ENCODE peak calls at places on chromosome 17, in five cellular contexts. G, S, B, T and I are unnamed samples.

GRCh38 chr17:36879027-36879426 is 58.2 kb upstream of the LHX1 start:
- DNase-seq in G (no peak), S (no peak), B (no peak), T (no peak), I (no peak)

GRCh38 chr17:11980813-11981212 is 16.5 kb downstream of the ZNF18 start:
- DNase-seq in G (no peak), S (peak), B (no peak), T (no peak), I (no peak)

GRCh38 chr17:17036520-17036998 is 5.7 kb upstream of the MPRIP start:
- DNase-seq in G (no peak), S (no peak), B (no peak), T (no peak), I (no peak)

GRCh38 chr17:41352597-41353366 is 2.2 kb upstream of the KRT33A start:
- DNase-seq in G (no peak), S (no peak), B (no peak), T (no peak), I (no peak)

GRCh38 chr17:8707591-8708453 is 36.8 kb downstream of the CCDC42 start:
- DNase-seq in G (no peak), S (no peak), B (no peak), T (peak), I (no peak)

GRCh38 chr17:48814504-48814903 is 2.5 kb downstream of the TTLL6 start:
- DNase-seq in G (peak), S (peak), B (no peak), T (peak), I (peak)

GRCh38 chr17:74354123-74354522 is 7.5 kb downstream of the BTBD17 start:
- DNase-seq in G (peak), S (peak), B (no peak), T (peak), I (peak)

GRCh38 chr17:40122944-40123810 is 1.4 kb downstream of the MSL1 start:
- DNase-seq in G (peak), S (peak), B (no peak), T (no peak), I (peak)

GRCh38 chr17:32297424-32297823 is 31.8 kb downstream of the RHBDL3 start:
- DNase-seq in G (no peak), S (no peak), B (no peak), T (no peak), I (no peak)

GRCh38 chr17:81527591-81528383 is at the start of gene FSCN2:
- DNase-seq in G (no peak), S (no peak), B (no peak), T (no peak), I (no peak)

GRCh38 chr17:75340636-75341035 is 51.4 kb upstream of the SLC25A19 start:
- DNase-seq in G (no peak), S (no peak), B (no peak), T (no peak), I (no peak)

GRCh38 chr17:14553847-14554246 is 253.0 kb downstream of the HS3ST3B1 start:
- DNase-seq in G (no peak), S (no peak), B (no peak), T (no peak), I (no peak)

GRCh38 chr17:47888293-47888692 is 7.7 kb upstream of the SP2 start:
- DNase-seq in G (no peak), S (no peak), B (no peak), T (no peak), I (no peak)

GRCh38 chr17:82384730-82385429 is 13.3 kb downstream of the UTS2R start:
- DNase-seq in G (no peak), S (peak), B (no peak), T (peak), I (peak)

GRCh38 chr17:71032746-71033273 is 863.5 kb downstream of the KCNJ2 start:
- DNase-seq in G (peak), S (no peak), B (no peak), T (no peak), I (no peak)

GRCh38 chr17:7951143-7951792 is 19.3 kb downstream of the CNTROB start:
- DNase-seq in G (no peak), S (no peak), B (peak), T (no peak), I (no peak)

GRCh38 chr17:58186591-58186990 is 5.9 kb upstream of the EPX start:
- DNase-seq in G (no peak), S (no peak), B (no peak), T (no peak), I (no peak)

GRCh38 chr17:55996826-55997225 is 156.4 kb upstream of the ANKFN1 start:
- DNase-seq in G (no peak), S (no peak), B (no peak), T (no peak), I (no peak)

GRCh38 chr17:65277576-65277975 is 140.4 kb downstream of the RGS9 start:
- DNase-seq in G (no peak), S (no peak), B (no peak), T (no peak), I (no peak)

GRCh38 chr17:74485012-74485743 is 18.7 kb downstream of the CD300A start:
- DNase-seq in G (no peak), S (no peak), B (no peak), T (no peak), I (no peak)

GRCh38 chr17:7932949-7933348 is 943 bp downstream of the CNTROB start:
- DNase-seq in G (peak), S (peak), B (no peak), T (peak), I (peak)

GRCh38 chr17:82235775-82236141 is 6.9 kb downstream of the SLC16A3 start:
- DNase-seq in G (no peak), S (peak), B (no peak), T (no peak), I (no peak)

GRCh38 chr17:32546031-32546444 is 59.2 kb downstream of the CDK5R1 start:
- DNase-seq in G (peak), S (peak), B (no peak), T (no peak), I (no peak)

GRCh38 chr17:74852237-74853047 is 7.2 kb downstream of the GRIN2C start:
- DNase-seq in G (peak), S (peak), B (no peak), T (peak), I (no peak)

GRCh38 chr17:77884019-77884418 is 74.5 kb upstream of the TNRC6C start:
- DNase-seq in G (no peak), S (no peak), B (no peak), T (no peak), I (no peak)

GRCh38 chr17:38741853-38742421 is 6.2 kb downstream of the PCGF2 start:
- DNase-seq in G (no peak), S (no peak), B (no peak), T (no peak), I (no peak)

GRCh38 chr17:38741443-38741842 is 6.7 kb downstream of the PCGF2 start:
- DNase-seq in G (no peak), S (no peak), B (no peak), T (no peak), I (no peak)

GRCh38 chr17:38743556-38744171 is 4.5 kb downstream of the PCGF2 start:
- DNase-seq in G (no peak), S (no peak), B (no peak), T (no peak), I (no peak)

GRCh38 chr17:38740806-38741205 is 7.3 kb downstream of the PCGF2 start:
- DNase-seq in G (no peak), S (no peak), B (no peak), T (no peak), I (no peak)

GRCh38 chr17:38742431-38743308 is 5.5 kb downstream of the PCGF2 start:
- DNase-seq in G (no peak), S (no peak), B (no peak), T (peak), I (no peak)
- TF ChIP-seq KDM1A in G (no peak), S (no peak), B (no peak), T (no peak), I (no peak)

GRCh38 chr17:68248199-68248825 is 469 bp downstream of the AMZ2 start:
- DNase-seq in G (no peak), S (peak), B (no peak), T (no peak), I (no peak)
- TF ChIP-seq KDM1A in G (no peak), S (no peak), B (no peak), T (no peak), I (no peak)

DNA sequence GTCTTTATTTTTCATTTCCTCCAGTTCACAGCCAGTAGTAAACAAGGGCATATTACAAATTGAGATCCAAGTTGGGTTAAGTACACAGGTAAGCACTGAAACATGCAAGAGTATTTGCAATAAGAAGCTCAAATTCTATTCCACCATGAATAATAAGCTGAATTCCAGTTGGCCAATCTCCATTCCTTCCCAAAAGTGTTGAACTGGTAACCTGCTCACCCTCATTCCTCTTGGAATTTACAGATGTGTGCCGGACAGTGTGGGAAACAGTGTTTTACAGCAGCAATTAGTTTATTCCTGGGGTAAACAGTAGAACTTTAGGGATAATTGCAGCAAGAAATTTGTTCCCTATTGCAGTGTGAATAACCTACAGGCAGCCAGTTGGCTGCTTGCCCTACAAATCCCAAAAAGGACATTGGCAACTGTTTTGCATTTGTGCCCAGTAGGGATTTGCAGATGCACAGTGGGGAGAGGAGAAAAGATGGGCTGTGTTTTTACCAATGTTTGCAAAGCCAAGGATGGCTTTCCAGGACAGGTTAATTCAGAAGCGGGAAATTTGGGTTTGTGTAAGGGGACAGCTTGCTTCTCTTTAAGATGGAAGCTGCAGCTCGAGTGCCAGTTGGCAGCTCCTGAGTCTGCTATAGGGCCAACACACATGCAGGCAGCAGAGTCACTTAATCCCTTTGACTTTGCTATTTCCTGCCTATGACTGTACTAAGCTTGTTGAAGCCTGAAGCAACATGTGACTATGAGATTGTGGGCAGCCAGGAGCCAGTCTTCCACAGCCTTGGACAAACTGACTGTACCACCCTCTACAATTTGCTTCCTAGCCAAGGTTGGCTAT is 318.9 kb downstream of the MAP2K6 start:
- DNase-seq in G (no peak), S (no peak), B (no peak), T (no peak), I (peak)
- TF ChIP-seq KDM1A in G (no peak), S (no peak), B (no peak), T (no peak), I (no peak)

DNA sequence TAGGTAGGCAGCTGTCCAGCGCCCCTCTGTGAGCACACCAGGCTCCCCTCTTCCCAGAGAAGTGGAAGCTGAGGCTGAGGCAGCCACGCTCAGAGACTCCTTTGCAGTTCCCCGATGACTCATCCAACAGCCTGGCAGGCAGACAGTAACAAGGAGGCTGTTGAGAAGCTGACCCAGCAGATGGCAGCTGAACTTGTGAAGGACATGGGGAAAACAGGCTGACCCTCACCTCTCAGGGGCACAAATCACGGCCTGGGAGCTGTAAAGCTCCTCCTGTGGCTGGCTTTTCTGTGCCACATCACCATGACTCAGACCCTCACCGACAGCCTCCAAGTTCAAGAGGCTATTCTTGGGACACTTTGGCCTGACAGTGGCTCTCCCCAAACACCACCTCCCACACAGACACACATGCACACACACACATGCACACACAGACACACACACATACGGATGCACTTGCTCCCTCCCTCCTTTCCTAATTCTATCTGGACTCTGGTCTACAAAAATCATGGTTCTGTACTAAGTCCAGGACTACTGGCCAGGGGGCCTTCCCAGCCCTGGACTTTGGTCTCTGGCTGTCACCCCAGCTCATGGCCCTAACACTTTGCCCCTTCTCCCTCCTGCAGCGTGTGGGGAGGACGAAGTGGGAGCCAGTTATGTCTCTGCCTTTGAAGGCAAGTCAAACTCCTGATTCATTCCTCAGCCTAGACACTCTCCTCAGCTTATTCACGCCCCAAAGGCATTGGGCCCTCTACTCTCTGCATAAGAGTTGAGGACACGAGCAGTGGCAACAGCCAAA is 23.2 kb downstream of the MAP3K14 start:
- DNase-seq in G (no peak), S (peak), B (no peak), T (peak), I (peak)
- TF ChIP-seq KDM1A in G (no peak), S (peak), B (no peak), T (no peak), I (no peak)